ENCODE peak calls at places on chromosomes 4 and X, in seven cellular contexts. B, A, D, E, Z, C and P are unnamed samples.

GRCh38 chr4:89277412-89277811 is 30.2 kb downstream of the GPRIN3 start:
- DNase-seq in B (peak; percentile 52), A (no peak), D (no peak), E (peak; percentile 58), Z (no peak), C (no peak), P (no peak)

GRCh38 chr4:158644755-158645154 is 26.9 kb downstream of the C4orf46 start:
- DNase-seq in B (no peak), A (no peak), D (no peak), E (no peak), Z (no peak), C (no peak), P (no peak)

GRCh38 chr4:37682701-37683401 is 3.3 kb downstream of the RELL1 start:
- DNase-seq in B (no peak), A (no peak), D (no peak), E (no peak), Z (no peak), C (no peak), P (no peak)

GRCh38 chrX:34918091-34918736 is 24.4 kb upstream of the FAM47B start:
- DNase-seq in B (peak; percentile 71), A (no peak), D (no peak), E (peak; percentile 75), Z (no peak), C (no peak), P (no peak)

GRCh38 chrX:22652596-22652995 is 347.2 kb upstream of the DDX53 start:
- DNase-seq in B (peak; percentile 45), A (no peak), D (no peak), E (peak; percentile 64), Z (peak; percentile 11), C (no peak), P (no peak)

GRCh38 chrX:110435191-110435590 is 76.5 kb downstream of the RTL9 start:
- DNase-seq in B (no peak), A (no peak), D (no peak), E (no peak), Z (no peak), C (no peak), P (no peak)

GRCh38 chr4:80189956-80190671 is 7.2 kb upstream of the PRDM8 start:
- DNase-seq in B (no peak), A (no peak), D (no peak), E (no peak), Z (no peak), C (no peak), P (no peak)

GRCh38 chrX:105609530-105609929 is 212.8 kb upstream of the NRK start:
- DNase-seq in B (no peak), A (no peak), D (no peak), E (no peak), Z (no peak), C (no peak), P (no peak)

GRCh38 chr4:39480251-39480650 is 21.4 kb downstream of the LIAS start:
- DNase-seq in B (no peak), A (no peak), D (no peak), E (no peak), Z (no peak), C (no peak), P (no peak)

GRCh38 chr4:72110886-72111285 is 79.1 kb downstream of the NPFFR2 start:
- DNase-seq in B (peak; percentile 34), A (no peak), D (no peak), E (peak; percentile 5), Z (no peak), C (no peak), P (no peak)

GRCh38 chrX:139204903-139205667 is 325.5 kb upstream of the F9 start:
- DNase-seq in B (peak; percentile 68), A (no peak), D (no peak), E (no peak), Z (peak; percentile 49), C (peak; percentile 10), P (no peak)

GRCh38 chrX:41785685-41786084 is 61.7 kb downstream of the GPR82 start:
- DNase-seq in B (peak; percentile 49), A (no peak), D (no peak), E (peak; percentile 42), Z (no peak), C (no peak), P (no peak)

GRCh38 chrX:20594985-20595384 is 328.3 kb upstream of the RPS6KA3 start:
- DNase-seq in B (peak; percentile 36), A (no peak), D (no peak), E (peak; percentile 37), Z (no peak), C (no peak), P (no peak)

GRCh38 chr4:5206391-5206790 is 155.1 kb downstream of the STK32B start:
- DNase-seq in B (peak; percentile 9), A (no peak), D (no peak), E (peak; percentile 42), Z (peak; percentile 20), C (no peak), P (no peak)

GRCh38 chrX:12370444-12371089 is 232.3 kb downstream of the FRMPD4 start:
- DNase-seq in B (no peak), A (no peak), D (no peak), E (peak; percentile 87), Z (no peak), C (no peak), P (no peak)

GRCh38 chr4:161937596-161937995 is 226.2 kb downstream of the FSTL5 start:
- DNase-seq in B (peak; percentile 3), A (no peak), D (no peak), E (no peak), Z (no peak), C (no peak), P (no peak)

GRCh38 chr4:102429553-102429952 is 71.6 kb upstream of the NFKB1 start:
- DNase-seq in B (peak; percentile 92), A (no peak), D (no peak), E (peak; percentile 93), Z (no peak), C (no peak), P (no peak)

GRCh38 chr4:111064342-111064993 is 441.6 kb upstream of the PITX2 start:
- DNase-seq in B (peak; percentile 98), A (no peak), D (no peak), E (peak; percentile 67), Z (no peak), C (no peak), P (no peak)

GRCh38 chr4:122879001-122879400 is 43.4 kb downstream of the NUDT6 start:
- DNase-seq in B (peak; percentile 77), A (no peak), D (no peak), E (no peak), Z (no peak), C (no peak), P (no peak)

GRCh38 chr4:186161138-186161537 is 30.2 kb upstream of the CYP4V2 start:
- DNase-seq in B (no peak), A (no peak), D (no peak), E (no peak), Z (no peak), C (peak; percentile 63), P (no peak)

GRCh38 chr4:153434190-153434589 is 32.0 kb upstream of the TMEM131L start:
- DNase-seq in B (no peak), A (no peak), D (no peak), E (no peak), Z (no peak), C (no peak), P (no peak)

GRCh38 chr4:11548529-11549176 is 120.0 kb upstream of the HS3ST1 start:
- DNase-seq in B (peak; percentile 94), A (no peak), D (no peak), E (peak; percentile 21), Z (no peak), C (no peak), P (no peak)

GRCh38 chr4:125368161-125368560 is 53.4 kb downstream of the FAT4 start:
- DNase-seq in B (no peak), A (peak; percentile 40), D (no peak), E (peak; percentile 78), Z (no peak), C (no peak), P (no peak)

GRCh38 chr4:168737441-168738176 is 240.8 kb downstream of the PALLD start:
- DNase-seq in B (no peak), A (no peak), D (no peak), E (no peak), Z (no peak), C (no peak), P (no peak)

GRCh38 chrX:103376979-103377324 is 614 bp downstream of the BEX3 start:
- DNase-seq in B (no peak), A (peak; percentile 44), D (no peak), E (no peak), Z (peak; percentile 39), C (no peak), P (no peak)

GRCh38 chrX:103310592-103311400 is at the start of gene BEX2:
- DNase-seq in B (peak; percentile 72), A (peak; percentile 67), D (peak; percentile 78), E (peak; percentile 9), Z (peak; percentile 88), C (peak; percentile 54), P (peak; percentile 74)

GRCh38 chr4:152512483-152512882 is 23.4 kb downstream of the FBXW7 start:
- DNase-seq in B (no peak), A (no peak), D (no peak), E (no peak), Z (no peak), C (no peak), P (no peak)

GRCh38 chr4:102759835-102760644 is 728 bp downstream of the MANBA start:
- DNase-seq in B (peak; percentile 69), A (no peak), D (peak; percentile 44), E (peak; percentile 69), Z (no peak), C (peak; percentile 41), P (peak; percentile 30)

GRCh38 chr4:80097395-80098177 is 24.6 kb upstream of the ANTXR2 start:
- DNase-seq in B (no peak), A (peak; percentile 1), D (no peak), E (peak; percentile 79), Z (no peak), C (no peak), P (no peak)

GRCh38 chr4:22442956-22443355 is 72.9 kb downstream of the ADGRA3 start:
- DNase-seq in B (no peak), A (no peak), D (no peak), E (no peak), Z (no peak), C (no peak), P (no peak)

GRCh38 chrX:103918050-103918449 is 44.4 kb upstream of the TMSB15B start:
- DNase-seq in B (peak; percentile 79), A (peak; percentile 74), D (peak; percentile 4), E (peak; percentile 65), Z (peak; percentile 70), C (peak; percentile 17), P (peak; percentile 45)

GRCh38 chrX:110795645-110796510 is at the start of gene CHRDL1:
- DNase-seq in B (peak; percentile 43), A (peak; percentile 19), D (no peak), E (no peak), Z (peak; percentile 41), C (no peak), P (no peak)

GRCh38 chr4:140168474-140168873 is 14.5 kb upstream of the MAML3 start:
- DNase-seq in B (peak; percentile 26), A (no peak), D (no peak), E (no peak), Z (no peak), C (no peak), P (no peak)

GRCh38 chrX:21800344-21800770 is 39.1 kb upstream of the MBTPS2 start:
- DNase-seq in B (peak; percentile 20), A (no peak), D (no peak), E (peak; percentile 40), Z (no peak), C (no peak), P (no peak)